ENCODE peak calls at places on chromosomes 12 and 14, in four cellular contexts. X is esophagus squamous epithelium; W is CD8-positive, alpha-beta T cell; Q is coronary artery. S is an unnamed sample.

GRCh38 chr12:121167232-121167820 is 34.6 kb downstream of the P2RX7 start:
- DNase-seq in X (no peak), W (no peak), Q (no peak), S (no peak)

GRCh38 chr12:120116443-120116791 is at the start of gene RAB35:
- DNase-seq in X (no peak), W (no peak), Q (no peak), S (no peak)

GRCh38 chr12:109944975-109945374 is 44.9 kb downstream of the TCHP start:
- DNase-seq in X (no peak), W (no peak), Q (no peak), S (no peak)

GRCh38 chr12:49518914-49519573 is 19.8 kb upstream of the KCNH3 start:
- DNase-seq in X (no peak), W (no peak), Q (no peak), S (no peak)

GRCh38 chr14:69980457-69981414 is 101.5 kb downstream of the SMOC1 start:
- DNase-seq in X (no peak), W (no peak), Q (no peak), S (no peak)

GRCh38 chr12:115640929-115641328 is 636.6 kb downstream of the MED13L start:
- DNase-seq in X (no peak), W (no peak), Q (no peak), S (no peak)

GRCh38 chr12:133105620-133106019 is 24.5 kb downstream of the ZNF891 start:
- DNase-seq in X (no peak), W (no peak), Q (no peak), S (no peak)

GRCh38 chr12:581321-581720 is 81.9 kb downstream of the NINJ2 start:
- DNase-seq in X (no peak), W (no peak), Q (no peak), S (no peak)

GRCh38 chr12:121946313-121947025 is 28.1 kb downstream of the CFAP251 start:
- DNase-seq in X (no peak), W (no peak), Q (no peak), S (no peak)

GRCh38 chr14:90641111-90642010 is 174.9 kb downstream of the TTC7B start:
- DNase-seq in X (no peak), W (no peak), Q (no peak), S (no peak)

GRCh38 chr12:127485528-127485927 is 781.4 kb upstream of the TMEM132C start:
- DNase-seq in X (no peak), W (no peak), Q (no peak), S (no peak)

GRCh38 chr14:32939254-32940065 is 781 bp downstream of the NPAS3 start:
- DNase-seq in X (no peak), W (no peak), Q (no peak), S (peak; percentile 95)

GRCh38 chr12:121918679-121919038 is 267 bp downstream of the CFAP251 start:
- DNase-seq in X (no peak), W (no peak), Q (no peak), S (no peak)

GRCh38 chr12:74317078-74317581 is 220.5 kb upstream of the ATXN7L3B start:
- DNase-seq in X (no peak), W (no peak), Q (no peak), S (no peak)

DNA sequence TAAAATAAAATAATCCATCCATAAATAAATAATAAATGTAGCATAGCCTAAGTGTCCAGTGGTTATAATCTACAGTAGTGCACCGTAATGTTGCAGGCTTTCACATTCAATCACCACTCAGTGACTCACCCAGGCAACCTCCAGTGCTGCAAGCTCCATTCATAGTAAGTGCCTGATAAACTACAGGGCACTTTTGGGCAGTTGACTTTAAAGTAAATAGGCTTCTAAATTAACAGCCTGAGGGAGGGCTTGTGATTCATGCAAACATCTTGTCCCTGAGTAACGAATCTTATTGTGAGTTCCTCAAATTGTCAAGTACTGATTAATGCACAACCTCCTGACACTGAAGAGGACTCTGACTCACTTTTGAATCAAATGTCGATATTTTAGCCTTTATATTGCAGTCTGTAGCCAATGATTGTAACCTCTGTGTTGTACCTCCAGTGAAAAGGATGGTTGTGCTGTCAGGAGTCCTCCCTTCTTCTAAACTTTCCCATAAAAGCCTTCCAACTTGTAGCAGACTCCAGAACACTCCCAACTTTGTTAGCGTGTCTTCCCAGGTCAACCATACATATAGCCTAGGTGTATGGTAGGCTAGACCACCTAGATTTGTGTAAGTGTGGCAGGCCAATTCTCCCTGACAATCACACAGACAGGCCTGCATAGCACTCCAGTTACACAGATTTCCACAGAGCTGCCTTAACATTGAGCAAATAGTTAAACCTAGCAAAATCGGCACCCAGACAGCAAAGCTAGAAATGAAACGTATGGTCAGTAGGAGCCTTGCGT is 54.9 kb upstream of the BICD1 start:
- DNase-seq in X (no peak), W (no peak), Q (no peak), S (no peak)
- H3K27ac ChIP-seq in X (no peak overlapping the region), W (no peak overlapping the region), Q (no peak overlapping the region), S (no peak overlapping the region)

GRCh38 chr12:89038831-89039509 is 313.3 kb downstream of the DUSP6 start:
- DNase-seq in X (no peak), W (no peak), Q (no peak), S (no peak)

DNA sequence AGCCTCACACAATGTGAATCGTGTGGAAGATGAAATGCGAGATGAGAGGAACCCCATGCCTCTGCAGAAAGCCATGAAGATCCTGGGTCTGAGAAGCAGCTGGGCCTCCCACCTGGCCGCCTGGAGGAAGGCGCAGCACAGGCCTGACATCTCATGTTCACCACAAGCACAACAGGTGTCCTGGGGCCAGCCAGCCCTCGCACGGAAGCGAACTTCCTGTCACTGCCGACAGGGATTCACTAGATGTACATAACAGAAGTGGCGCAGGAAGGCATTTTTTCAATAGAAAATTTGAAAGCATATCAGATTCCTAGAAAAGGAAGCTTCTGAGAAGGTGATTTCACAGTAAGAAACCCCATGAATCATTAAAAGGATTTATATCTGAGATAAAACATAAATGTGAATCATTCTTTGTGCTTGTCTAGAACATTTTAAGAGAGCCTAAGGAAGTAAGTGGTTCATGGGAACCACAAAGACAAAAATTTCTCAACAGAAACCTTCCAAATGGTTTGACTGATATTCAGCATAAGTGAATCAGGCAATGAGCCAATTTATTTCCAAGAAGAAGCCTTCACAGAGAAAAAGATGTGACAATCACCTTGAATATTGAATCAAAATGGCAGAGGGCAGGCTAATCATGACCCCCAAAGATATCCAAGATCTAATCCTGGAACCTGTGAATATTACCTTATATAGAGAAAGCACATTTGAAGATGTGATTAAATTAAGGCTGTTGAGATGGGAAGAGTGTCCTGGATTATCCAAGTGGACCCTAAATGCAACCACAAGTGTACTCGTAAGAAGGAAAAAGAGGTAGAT is 311.9 kb downstream of the DUSP6 start:
- DNase-seq in X (no peak), W (peak; percentile 60), Q (no peak), S (peak; percentile 66)
- H3K27ac ChIP-seq in X (no peak overlapping the region), W (no peak overlapping the region), Q (no peak overlapping the region), S (no peak overlapping the region)

GRCh38 chr14:31263485-31264133 is 56.0 kb upstream of the HECTD1 start:
- DNase-seq in X (no peak), W (no peak), Q (peak; percentile 77), S (peak; percentile 82)

GRCh38 chr14:31261859-31262739 is 54.5 kb upstream of the HECTD1 start:
- DNase-seq in X (no peak), W (no peak), Q (peak; percentile 76), S (no peak)

GRCh38 chr14:31258427-31259039 is 50.9 kb upstream of the HECTD1 start:
- DNase-seq in X (no peak), W (no peak), Q (no peak), S (no peak)

GRCh38 chr14:31257244-31257553 is 49.6 kb upstream of the HECTD1 start:
- DNase-seq in X (no peak), W (no peak), Q (no peak), S (no peak)

GRCh38 chr14:31261523-31261858 is 53.9 kb upstream of the HECTD1 start:
- DNase-seq in X (no peak), W (no peak), Q (no peak), S (no peak)
- H3K27ac ChIP-seq in X (peak overlapping the region; percentile 87), W (no peak overlapping the region), Q (peak overlapping the region; percentile 64), S (peak overlapping the region; percentile 72)

GRCh38 chr12:52927964-52928363 is 21.0 kb upstream of the KRT18 start:
- DNase-seq in X (no peak), W (no peak), Q (no peak), S (no peak)
- H3K27ac ChIP-seq in X (no peak overlapping the region), W (no peak overlapping the region), Q (peak overlapping the region; percentile 87), S (no peak overlapping the region)

DNA sequence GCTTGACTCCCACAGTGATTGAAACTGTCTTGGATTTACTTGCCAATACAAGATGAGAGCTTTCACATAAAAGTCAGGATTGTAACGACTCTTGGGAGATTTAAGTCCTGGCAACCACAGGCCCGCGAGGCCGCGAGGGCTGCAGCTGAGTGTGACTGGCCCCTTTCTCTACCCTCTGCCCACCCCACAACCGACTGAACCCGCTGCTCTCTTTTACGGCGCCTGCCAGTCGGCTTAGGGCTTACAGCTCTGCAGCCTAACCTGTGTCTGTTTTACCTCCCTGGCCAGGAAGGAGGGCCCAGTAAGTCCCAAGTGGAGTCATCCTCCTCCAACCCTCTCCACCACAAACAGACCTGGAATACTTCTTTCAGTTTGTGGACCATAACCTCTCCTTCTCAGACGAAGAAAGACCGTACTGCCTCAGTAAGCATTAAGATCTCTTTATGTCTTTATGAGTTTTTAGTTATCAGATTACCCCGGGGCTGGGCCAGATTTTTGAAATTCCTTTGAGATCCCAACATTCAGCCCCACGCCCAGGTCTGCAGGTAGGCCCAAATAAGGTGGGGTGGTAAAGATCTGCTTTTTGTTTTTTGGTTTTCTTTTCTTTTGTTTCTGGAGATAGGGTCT is 12.6 kb upstream of the TIGAR start:
- DNase-seq in X (no peak), W (no peak), Q (no peak), S (no peak)
- H3K27ac ChIP-seq in X (peak overlapping the region; percentile 57), W (no peak overlapping the region), Q (no peak overlapping the region), S (no peak overlapping the region)

GRCh38 chr14:89432226-89432625 is 15.2 kb upstream of the FOXN3 start:
- DNase-seq in X (no peak), W (no peak), Q (no peak), S (no peak)
- H3K27ac ChIP-seq in X (no peak overlapping the region), W (no peak overlapping the region), Q (no peak overlapping the region), S (no peak overlapping the region)

GRCh38 chr12:118102070-118102469 is 1.7 kb downstream of the VSIG10 start:
- DNase-seq in X (no peak), W (no peak), Q (no peak), S (no peak)
- H3K27ac ChIP-seq in X (no peak overlapping the region), W (no peak overlapping the region), Q (no peak overlapping the region), S (no peak overlapping the region)